ENCODE peak calls at places on chromosomes 6 and 20, in six cellular contexts. S is NCI-H1105 treated with DMSO at 0.1 percent for 48 hours, L is HCT116, G is spleen, O is AG04450, W is HT1080. D is an unnamed sample.
A peak's percentile ranks its signal among the peaks of the same experiment; 100 is the strongest.

GRCh38 chr20:20457392-20458126 is 89.7 kb downstream of the INSM1 start:
- DNase-seq in S (no peak), O (no peak), W (peak; percentile 72), L (no peak), G (no peak), D (no peak)

GRCh38 chr6:22366214-22366613 is 69.4 kb upstream of the PRL start:
- DNase-seq in W (no peak), O (no peak), S (no peak), G (no peak), L (no peak), D (no peak)

GRCh38 chr6:31304683-31305082 is 32.8 kb upstream of the HLA-C start:
- DNase-seq in S (no peak), L (no peak), O (no peak), G (no peak), W (peak; percentile 36), D (no peak)

GRCh38 chr6:141483561-141484061 is 649.1 kb upstream of the GJE1 start:
- DNase-seq in S (peak; percentile 84), L (no peak), O (peak; percentile 50), W (peak; percentile 90), G (no peak), D (peak; percentile 83)

GRCh38 chr6:135624402-135625297 is 127.1 kb upstream of the AHI1 start:
- DNase-seq in W (no peak), S (no peak), G (no peak), L (no peak), O (no peak), D (no peak)

GRCh38 chr6:12909828-12910227 is 193.3 kb downstream of the PHACTR1 start:
- DNase-seq in O (no peak), S (peak; percentile 42), G (no peak), L (no peak), W (no peak), D (no peak)

GRCh38 chr20:36575066-36575743 is 1.8 kb downstream of the TGIF2 start:
- DNase-seq in W (peak; percentile 73), O (no peak), S (peak; percentile 90), L (no peak), G (no peak), D (peak; percentile 27)

GRCh38 chr20:40314278-40314677 is 374.8 kb downstream of the MAFB start:
- DNase-seq in G (no peak), O (no peak), W (no peak), L (no peak), S (no peak), D (no peak)

GRCh38 chr20:45867129-45867810 is 9.9 kb downstream of the ZSWIM3 start:
- DNase-seq in G (peak; percentile 5), L (no peak), S (no peak), O (no peak), W (no peak), D (no peak)